ENCODE peak calls at places on chromosome 12, in six cellular contexts. K is IMR-90, O is mesendoderm, X is neuronal stem cell, D is trophoblast cell, I is H1. H is an unnamed sample.

GRCh38 chr12:130286041-130286440 is 51.6 kb upstream of the PIWIL1 start:
- DNase-seq in D (no peak), O (peak), X (no peak), K (no peak), I (no peak), H (no peak)

GRCh38 chr12:122965356-122965755 is 907 bp downstream of the ABCB9 start:
- DNase-seq in K (no peak), I (no peak), O (no peak), D (no peak), X (no peak), H (no peak)

GRCh38 chr12:57765698-57766463 is 997 bp downstream of the CYP27B1 start:
- DNase-seq in O (no peak), I (no peak), D (no peak), X (no peak), K (no peak), H (no peak)

GRCh38 chr12:105864316-105864715 is 274.4 kb downstream of the NUAK1 start:
- DNase-seq in I (no peak), D (no peak), O (no peak), K (no peak), X (no peak), H (no peak)

GRCh38 chr12:121968880-121969279 is 50.5 kb downstream of the CFAP251 start:
- DNase-seq in K (no peak), I (no peak), X (no peak), O (no peak), D (no peak), H (no peak)

GRCh38 chr12:113382206-113382605 is 21.5 kb downstream of the SDS start:
- DNase-seq in I (no peak), O (no peak), K (no peak), D (peak), X (no peak), H (no peak)

GRCh38 chr12:95319694-95320331 is 102.2 kb downstream of the VEZT start:
- DNase-seq in D (peak), K (peak), X (no peak), I (no peak), O (no peak), H (no peak)

GRCh38 chr12:121110211-121110940 is 22.3 kb upstream of the P2RX7 start:
- DNase-seq in X (peak), K (peak), D (peak), I (no peak), O (peak), H (peak)

GRCh38 chr12:64658892-64659481 is 48.7 kb downstream of the RASSF3 start:
- DNase-seq in I (no peak), X (no peak), K (no peak), O (no peak), D (no peak), H (no peak)

GRCh38 chr12:28223853-28224252 is 33.6 kb downstream of the CCDC91 start:
- DNase-seq in D (no peak), O (no peak), K (no peak), X (no peak), I (no peak), H (no peak)

GRCh38 chr12:47378222-47378582 is 298.4 kb upstream of the AMIGO2 start:
- DNase-seq in X (no peak), O (no peak), D (no peak), K (peak), I (no peak), H (no peak)

GRCh38 chr12:113930249-113930648 is 35.9 kb downstream of the RBM19 start:
- DNase-seq in X (no peak), O (no peak), K (no peak), D (no peak), I (no peak), H (no peak)

GRCh38 chr12:48765753-48766162 is 23.1 kb downstream of the ADCY6 start:
- DNase-seq in I (no peak), D (no peak), O (no peak), X (no peak), K (peak), H (peak)

GRCh38 chr12:59928416-59928815 is 332.6 kb downstream of the SLC16A7 start:
- DNase-seq in O (no peak), K (peak), X (no peak), D (no peak), I (no peak), H (no peak)

GRCh38 chr12:19236656-19237055 is 107.1 kb downstream of the PLEKHA5 start:
- DNase-seq in I (no peak), O (no peak), X (no peak), K (peak), D (peak), H (peak)

GRCh38 chr12:92075425-92075891 is 70.2 kb downstream of the BTG1 start:
- DNase-seq in I (no peak), X (no peak), K (peak), O (peak), D (peak), H (peak)

GRCh38 chr12:83470749-83471148 is 784.0 kb downstream of the TMTC2 start:
- DNase-seq in K (no peak), X (no peak), O (peak), D (no peak), I (no peak), H (no peak)

GRCh38 chr12:109538191-109538863 is 35.0 kb downstream of the MMAB start:
- DNase-seq in O (peak), I (no peak), K (no peak), D (no peak), X (no peak), H (no peak)

GRCh38 chr12:46608431-46609280 is 217.1 kb downstream of the SLC38A4 start:
- DNase-seq in D (no peak), I (no peak), X (no peak), K (peak), O (no peak), H (peak)

GRCh38 chr12:8636581-8636980 is 23.9 kb upstream of the AICDA start:
- DNase-seq in D (no peak), I (no peak), O (peak), K (no peak), X (no peak), H (no peak)

GRCh38 chr12:124222368-124223245 is 72.3 kb upstream of the RFLNA start:
- DNase-seq in K (no peak), I (no peak), X (no peak), D (no peak), O (no peak), H (no peak)
- H4K8ac ChIP-seq in K (no peak), I (no peak), X (no peak), D (no peak), O (no peak), H (no peak)

DNA sequence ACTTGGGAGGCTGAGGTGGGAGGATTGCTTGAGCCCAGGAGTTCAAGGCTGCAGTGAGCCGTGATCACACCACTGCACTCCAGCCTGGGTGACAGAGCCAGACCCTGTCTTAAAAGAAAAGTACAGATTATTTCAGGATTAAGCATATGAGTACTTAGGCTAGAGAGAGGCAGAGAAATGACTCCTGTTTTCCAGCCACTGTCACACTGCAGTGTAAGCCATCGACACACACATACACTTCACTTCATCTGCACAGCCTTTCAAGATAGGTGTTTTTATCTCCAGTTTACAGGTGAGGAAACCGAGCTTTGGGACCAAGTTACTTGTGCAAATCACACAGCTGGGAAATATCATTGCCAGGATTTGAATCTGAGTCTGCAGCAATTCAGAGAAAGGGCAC is 77.2 kb downstream of the ETV6 start:
- DNase-seq in O (no peak), D (no peak), X (no peak), I (no peak), K (no peak), H (no peak)
- H3K4me3 ChIP-seq in O (no peak), D (no peak), X (no peak), I (no peak), K (no peak), H (no peak)

GRCh38 chr12:116127858-116128257 is 149.6 kb downstream of the MED13L start:
- DNase-seq in I (no peak), X (no peak), K (no peak), D (no peak), O (no peak), H (no peak)
- H4K8ac ChIP-seq in I (no peak), X (no peak), K (no peak), D (no peak), O (no peak), H (no peak)

DNA sequence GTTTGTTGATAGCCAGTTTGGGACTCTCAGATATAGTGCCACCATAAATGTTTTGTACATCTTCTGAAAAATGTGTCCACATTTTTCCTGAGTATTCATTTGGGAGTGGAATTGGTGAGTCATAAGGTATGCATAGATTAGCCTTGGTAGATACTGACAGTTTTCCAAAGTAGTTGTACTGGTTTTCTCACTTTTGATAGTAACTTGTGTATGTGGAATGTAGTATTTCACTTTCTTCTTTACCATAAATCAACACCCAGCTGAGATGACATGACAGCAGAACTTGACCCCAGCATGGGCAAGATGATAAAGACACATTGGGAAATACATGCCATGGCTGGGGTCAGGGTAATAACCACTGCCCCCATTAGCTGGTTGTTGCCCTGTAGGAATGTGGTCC is 5.4 kb downstream of the FBXW8 start:
- DNase-seq in O (peak), D (peak), I (no peak), K (peak), X (no peak), H (peak)
- H3K4me3 ChIP-seq in O (no peak), D (no peak), I (no peak), K (no peak), X (no peak), H (no peak)

GRCh38 chr12:21656931-21657335 is 709 bp downstream of the LDHB start:
- DNase-seq in O (peak), K (peak), D (peak), X (peak), I (no peak), H (peak)

GRCh38 chr12:21662122-21662792 is 4.6 kb upstream of the LDHB start:
- DNase-seq in O (no peak), D (no peak), X (no peak), K (no peak), I (no peak), H (no peak)

GRCh38 chr12:21655594-21655993 is 2.0 kb downstream of the LDHB start:
- DNase-seq in K (no peak), O (no peak), I (no peak), D (no peak), X (no peak), H (no peak)

GRCh38 chr12:21659383-21659782 is 1.7 kb upstream of the LDHB start:
- DNase-seq in X (no peak), O (peak), I (no peak), K (no peak), D (peak), H (no peak)

GRCh38 chr12:21657336-21658077 is at the start of gene LDHB:
- DNase-seq in I (peak), O (peak), X (peak), K (peak), D (peak), H (peak)
- H4K8ac ChIP-seq in I (peak), O (no peak), X (no peak), K (peak), D (peak), H (peak)

DNA sequence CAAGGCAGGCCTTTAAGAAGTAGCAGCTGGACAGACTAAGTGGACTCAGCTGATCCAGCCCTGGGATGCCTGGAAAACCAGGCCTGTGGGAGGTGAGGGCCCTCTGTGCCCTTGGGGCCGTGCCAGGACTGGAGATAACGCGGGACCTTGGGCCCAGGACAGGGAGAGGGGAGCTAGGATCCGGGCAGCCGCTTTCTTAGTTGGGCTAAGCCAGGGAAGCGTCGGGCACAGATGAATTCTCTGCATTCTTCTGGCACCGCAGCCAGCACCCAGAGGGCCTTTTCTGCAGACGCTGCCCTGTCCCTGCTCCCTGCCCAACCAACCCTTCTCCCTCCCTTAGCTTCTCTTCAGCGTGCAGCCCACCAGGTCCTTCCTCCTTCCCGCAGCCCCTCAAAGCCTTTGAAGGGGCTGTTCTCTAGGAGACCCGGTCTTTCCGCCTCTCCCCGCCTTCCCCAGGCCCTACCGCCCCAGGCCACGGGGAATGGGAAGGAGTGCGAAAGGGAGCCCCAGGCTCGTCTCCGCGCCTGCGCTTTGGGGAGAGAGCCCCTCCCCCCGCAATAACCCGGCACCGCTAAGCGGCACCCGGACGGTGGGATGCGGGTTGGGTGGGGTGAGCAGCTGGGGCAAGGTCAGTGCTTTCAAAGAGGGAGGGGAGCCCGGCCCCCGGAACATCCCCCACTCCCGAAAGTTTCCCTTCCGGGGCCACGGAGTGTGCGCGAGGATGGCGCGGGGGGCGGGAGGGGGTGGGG is 688 bp downstream of the NCKAP5L start:
- DNase-seq in D (peak), K (peak), X (peak), I (no peak), O (peak), H (peak)
- H3K4me3 ChIP-seq in D (peak), K (peak), X (peak), I (peak), O (peak), H (peak)

DNA sequence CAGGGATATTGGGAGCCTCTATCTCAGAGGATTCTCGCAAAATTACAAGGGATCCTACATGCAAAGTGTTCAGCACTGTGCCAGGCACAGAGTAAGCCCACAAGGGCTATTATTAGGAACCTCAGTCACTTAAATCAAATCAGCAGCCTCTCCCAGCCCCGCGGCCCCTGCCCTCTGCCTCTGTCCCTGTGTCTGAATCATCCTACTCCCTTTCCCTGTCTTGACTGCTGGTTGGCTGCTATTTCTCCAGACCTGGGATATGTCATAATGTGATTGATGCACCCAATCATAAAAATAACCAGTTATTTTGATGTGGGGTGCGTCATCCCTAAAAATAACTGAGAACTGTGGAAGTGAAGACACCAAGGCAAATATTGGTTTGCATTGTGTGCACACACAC is 176.3 kb downstream of the KSR2 start:
- DNase-seq in I (no peak), K (no peak), D (no peak), X (no peak), O (no peak), H (no peak)
- H4K8ac ChIP-seq in I (no peak), K (no peak), D (no peak), X (no peak), O (no peak), H (no peak)

GRCh38 chr12:82207556-82207955 is 150.6 kb downstream of the CCDC59 start:
- DNase-seq in K (no peak), O (no peak), D (no peak), I (no peak), X (no peak), H (no peak)

GRCh38 chr12:82210882-82211281 is 147.3 kb downstream of the CCDC59 start:
- DNase-seq in X (no peak), I (no peak), D (no peak), K (no peak), O (no peak), H (no peak)

DNA sequence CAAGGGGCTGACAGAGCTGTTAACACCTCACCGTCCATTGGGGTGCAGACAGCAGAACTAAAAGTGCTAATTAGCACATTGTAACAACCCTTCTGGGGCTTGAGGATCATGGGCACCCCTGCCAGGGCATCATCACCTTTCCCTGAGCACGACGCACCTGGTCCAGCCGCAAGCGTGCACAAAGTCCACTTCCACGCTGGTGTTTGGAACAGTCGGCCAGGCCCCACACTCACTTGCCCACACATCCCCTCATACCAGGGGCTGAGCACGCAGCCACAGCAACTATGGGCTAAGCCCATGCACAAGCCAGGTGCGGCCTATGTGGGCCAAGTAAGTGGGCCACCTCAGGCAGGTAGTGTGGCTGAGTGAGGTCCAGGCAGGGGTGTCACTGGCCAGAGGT is 148.7 kb downstream of the CCDC59 start:
- DNase-seq in K (no peak), X (no peak), O (no peak), I (no peak), D (no peak), H (no peak)
- H3K4me3 ChIP-seq in K (no peak), X (no peak), O (no peak), I (no peak), D (no peak), H (no peak)

DNA sequence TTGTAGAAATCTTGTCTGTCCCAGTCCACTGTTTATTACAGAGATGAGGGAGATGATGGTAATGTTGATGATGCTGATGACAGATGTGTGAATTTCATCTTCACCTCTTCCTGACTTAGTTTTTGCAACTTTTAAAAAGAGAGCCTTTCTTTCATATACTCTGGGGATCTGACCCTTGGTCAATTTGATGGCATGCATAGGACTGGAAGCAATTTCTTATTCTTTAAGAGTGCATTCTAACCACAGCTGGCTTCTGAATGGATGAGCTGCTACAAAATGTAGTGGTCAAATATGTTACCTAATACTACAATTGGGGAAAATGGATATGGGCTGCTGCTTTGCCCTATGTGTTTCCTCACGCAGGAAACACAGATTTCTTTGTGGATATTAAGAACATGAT is 80.8 kb downstream of the MYRFL start:
- DNase-seq in D (no peak), X (no peak), O (no peak), K (no peak), I (no peak), H (no peak)
- H4K8ac ChIP-seq in D (no peak), X (no peak), O (no peak), K (no peak), I (no peak), H (no peak)

GRCh38 chr12:50507930-50508329 is 3.1 kb downstream of the DIP2B start:
- DNase-seq in D (peak), I (no peak), X (no peak), K (no peak), O (no peak), H (no peak)
- H3K4me3 ChIP-seq in D (no peak), I (no peak), X (no peak), K (no peak), O (no peak), H (no peak)